ENCODE peak calls at places on chromosomes 2 and 18, in ten cellular contexts. D is H9, M is mesenchymal stem cell, O is endothelial cell of umbilical vein, X is hepatocyte, L is GM23338, F is mammary epithelial cell, Q is fibroblast of lung, H is IMR-90, A is neuronal stem cell. B is an unnamed sample.

GRCh38 chr2:229270551-229271410 is at the start of gene PID1:
- DNase-seq in D (peak; percentile 41), M (peak; percentile 26), O (no peak), X (peak; percentile 86), L (peak; percentile 78), F (peak; percentile 53), Q (peak; percentile 71), H (peak; percentile 5), A (peak; percentile 55), B (peak; percentile 44)

GRCh38 chr18:52409732-52410131 is 69.7 kb downstream of the DCC start:
- DNase-seq in D (peak; percentile 31), M (no peak), O (no peak), X (peak; percentile 38), L (peak; percentile 24), F (peak; percentile 33), Q (no peak), H (no peak), A (no peak), B (peak; percentile 19)

GRCh38 chr2:241029599-241030332 is 31.3 kb downstream of the SNED1 start:
- DNase-seq in D (no peak), M (no peak), O (no peak), X (no peak), L (no peak), F (no peak), Q (no peak), H (no peak), A (no peak), B (no peak)

GRCh38 chr18:40630496-40630895 is 1324.5 kb upstream of the PIK3C3 start:
- DNase-seq in D (no peak), M (no peak), O (no peak), X (no peak), L (no peak), F (no peak), Q (no peak), H (no peak), A (no peak), B (no peak)

GRCh38 chr2:127592761-127593227 is 53.2 kb upstream of the GPR17 start:
- DNase-seq in D (peak; percentile 19), M (no peak), O (no peak), X (no peak), L (no peak), F (no peak), Q (no peak), H (no peak), A (no peak), B (no peak)

GRCh38 chr2:102967451-102967850 is 205.6 kb downstream of the TMEM182 start:
- DNase-seq in D (no peak), M (no peak), O (no peak), X (no peak), L (no peak), F (no peak), Q (peak; percentile 90), H (no peak), A (no peak), B (peak; percentile 87)

GRCh38 chr2:72859831-72860262 is 27.4 kb upstream of the SPR start:
- DNase-seq in D (peak; percentile 79), M (peak; percentile 64), O (peak; percentile 71), X (peak; percentile 86), L (peak; percentile 93), F (peak; percentile 75), Q (peak; percentile 38), H (peak; percentile 52), A (peak; percentile 57), B (peak; percentile 94)

GRCh38 chr2:47078541-47079482 is 76.3 kb downstream of the STPG4 start:
- DNase-seq in D (no peak), M (no peak), O (no peak), X (peak; percentile 58), L (no peak), F (no peak), Q (no peak), H (no peak), A (no peak), B (peak; percentile 14)

GRCh38 chr2:236167297-236168109 is 683 bp downstream of the GBX2 start:
- DNase-seq in D (no peak), M (peak; percentile 42), O (peak; percentile 74), X (peak; percentile 70), L (peak; percentile 58), F (peak; percentile 58), Q (peak; percentile 66), H (peak; percentile 42), A (peak; percentile 61), B (peak; percentile 54)

GRCh38 chr2:20454036-20454981 is 7.4 kb downstream of the RHOB start:
- DNase-seq in D (no peak), M (no peak), O (no peak), X (no peak), L (no peak), F (no peak), Q (no peak), H (no peak), A (no peak), B (no peak)

GRCh38 chr18:61845212-61845611 is 47.6 kb downstream of the RNF152 start:
- DNase-seq in D (no peak), M (no peak), O (no peak), X (no peak), L (no peak), F (no peak), Q (peak; percentile 48), H (no peak), A (no peak), B (no peak)

GRCh38 chr2:191789791-191790190 is 57.1 kb downstream of the CAVIN2 start:
- DNase-seq in D (no peak), M (peak; percentile 73), O (no peak), X (no peak), L (no peak), F (peak; percentile 26), Q (peak; percentile 84), H (peak; percentile 71), A (no peak), B (no peak)

GRCh38 chr18:8299054-8299708 is 310.1 kb upstream of the RAB12 start:
- DNase-seq in D (no peak), M (no peak), O (no peak), X (no peak), L (no peak), F (no peak), Q (no peak), H (no peak), A (no peak), B (no peak)

GRCh38 chr18:51417643-51418483 is 220.4 kb upstream of the MEX3C start:
- DNase-seq in D (peak; percentile 98), M (no peak), O (no peak), X (no peak), L (peak; percentile 99), F (no peak), Q (no peak), H (no peak), A (no peak), B (no peak)

GRCh38 chr2:108988796-108989713 is at the start of gene EDAR:
- DNase-seq in D (peak; percentile 88), M (peak; percentile 27), O (peak; percentile 18), X (peak; percentile 77), L (peak; percentile 87), F (peak; percentile 70), Q (peak; percentile 36), H (no peak), A (peak; percentile 36), B (peak; percentile 77)

GRCh38 chr2:158973511-158973956 is 5.1 kb downstream of the TANC1 start:
- DNase-seq in D (no peak), M (no peak), O (no peak), X (no peak), L (no peak), F (no peak), Q (peak; percentile 39), H (peak; percentile 51), A (no peak), B (peak; percentile 78)

GRCh38 chr18:79451237-79452125 is 55.8 kb downstream of the NFATC1 start:
- DNase-seq in D (no peak), M (no peak), O (no peak), X (no peak), L (no peak), F (no peak), Q (no peak), H (no peak), A (no peak), B (no peak)

GRCh38 chr18:68725341-68725740 is 10.4 kb upstream of the TMX3 start:
- DNase-seq in D (no peak), M (no peak), O (no peak), X (no peak), L (no peak), F (peak; percentile 9), Q (peak; percentile 84), H (peak; percentile 39), A (no peak), B (no peak)

GRCh38 chr18:69444221-69444620 is 43.5 kb downstream of the DOK6 start:
- DNase-seq in D (no peak), M (no peak), O (no peak), X (no peak), L (no peak), F (no peak), Q (peak; percentile 30), H (no peak), A (no peak), B (no peak)

GRCh38 chr18:32974421-32975165 is 201.8 kb upstream of the KLHL14 start:
- DNase-seq in D (no peak), M (peak; percentile 18), O (no peak), X (no peak), L (peak; percentile 3), F (no peak), Q (peak; percentile 35), H (no peak), A (no peak), B (no peak)

GRCh38 chr2:97911922-97912575 is 83.7 kb downstream of the TMEM131 start:
- DNase-seq in D (no peak), M (peak; percentile 29), O (no peak), X (no peak), L (no peak), F (no peak), Q (no peak), H (no peak), A (no peak), B (no peak)

GRCh38 chr2:110943070-110943634 is 177.6 kb upstream of the BCL2L11 start:
- DNase-seq in D (no peak), M (no peak), O (no peak), X (no peak), L (no peak), F (no peak), Q (no peak), H (no peak), A (no peak), B (no peak)
- H2AFZ ChIP-seq in D (no peak overlapping the region), M (no peak overlapping the region), O (no peak overlapping the region), X (no peak overlapping the region), L (no peak overlapping the region), F (no peak overlapping the region), Q (no peak overlapping the region), H (no peak overlapping the region), A (no peak overlapping the region), B (no peak overlapping the region)

GRCh38 chr2:37527362-37527761 is 144.1 kb downstream of the CDC42EP3 start:
- DNase-seq in D (no peak), M (no peak), O (no peak), X (no peak), L (no peak), F (no peak), Q (no peak), H (no peak), A (no peak), B (no peak)
- H2AFZ ChIP-seq in D (no peak overlapping the region), M (no peak overlapping the region), O (no peak overlapping the region), X (no peak overlapping the region), L (no peak overlapping the region), F (no peak overlapping the region), Q (no peak overlapping the region), H (no peak overlapping the region), A (no peak overlapping the region), B (no peak overlapping the region)

GRCh38 chr2:219433666-219434467 is 776 bp upstream of the SPEG start:
- DNase-seq in D (peak; percentile 91), M (peak; percentile 80), O (no peak), X (no peak), L (peak; percentile 97), F (no peak), Q (peak; percentile 67), H (peak; percentile 71), A (no peak), B (peak; percentile 49)
- H2AFZ ChIP-seq in D (no peak overlapping the region), M (peak overlapping the region; percentile 46), O (no peak overlapping the region), X (peak overlapping the region; percentile 45), L (peak overlapping the region; percentile 43), F (no peak overlapping the region), Q (no peak overlapping the region), H (peak overlapping the region; percentile 71), A (peak overlapping the region; percentile 79), B (no peak overlapping the region)

GRCh38 chr18:11689972-11690570 is 1.0 kb downstream of the GNAL start:
- DNase-seq in D (peak; percentile 52), M (peak; percentile 46), O (no peak), X (no peak), L (no peak), F (peak; percentile 46), Q (peak; percentile 13), H (peak; percentile 2), A (no peak), B (no peak)
- H2AFZ ChIP-seq in D (peak overlapping the region; percentile 32), M (no peak overlapping the region), O (peak overlapping the region; percentile 76), X (peak overlapping the region; percentile 95), L (peak overlapping the region; percentile 85), F (peak overlapping the region; percentile 98), Q (no peak overlapping the region), H (peak overlapping the region; percentile 88), A (peak overlapping the region; percentile 99), B (peak overlapping the region; percentile 49)

B was measured in PC-3.